ENCODE peak calls at places on chromosome 4, in ten cellular contexts. B is GM12865, J is PC-3, K is fibroblast of mammary gland, R is astrocyte, P is foreskin fibroblast, H is brain microvascular endothelial cell, L is tibial artery, E is MM.1S, X is choroid plexus epithelial cell. C is an unnamed sample.

GRCh38 chr4:23135792-23136645 is 443.3 kb downstream of the GBA3 start:
- DNase-seq in B (peak; percentile 57), J (peak; percentile 73), K (peak; percentile 42), R (peak; percentile 55), P (peak; percentile 9), H (peak; percentile 46), L (no peak), E (peak; percentile 49), X (peak; percentile 49), C (peak; percentile 45)

GRCh38 chr4:185708348-185708747 is 103.6 kb downstream of the SORBS2 start:
- DNase-seq in B (no peak), J (peak; percentile 58), K (peak; percentile 91), R (peak; percentile 85), P (no peak), H (no peak), L (no peak), E (no peak), X (peak; percentile 65), C (peak; percentile 76)

GRCh38 chr4:123954220-123954619 is 557.6 kb downstream of the SPRY1 start:
- DNase-seq in B (no peak), J (no peak), K (no peak), R (no peak), P (no peak), H (no peak), L (no peak), E (no peak), X (no peak), C (no peak)

GRCh38 chr4:48642421-48643144 is 137.5 kb downstream of the FRYL start:
- DNase-seq in B (no peak), J (no peak), K (peak; percentile 26), R (peak; percentile 51), P (no peak), H (no peak), L (no peak), E (no peak), X (peak; percentile 67), C (peak; percentile 72)

GRCh38 chr4:41644288-41644914 is 104.1 kb downstream of the PHOX2B start:
- DNase-seq in B (peak; percentile 3), J (no peak), K (peak; percentile 8), R (peak; percentile 41), P (peak; percentile 30), H (peak; percentile 14), L (peak; percentile 88), E (no peak), X (peak; percentile 61), C (peak; percentile 25)

GRCh38 chr4:36285784-36286480 is 4.5 kb downstream of the DTHD1 start:
- DNase-seq in B (peak; percentile 92), J (peak; percentile 67), K (no peak), R (no peak), P (no peak), H (no peak), L (no peak), E (peak; percentile 61), X (no peak), C (no peak)

GRCh38 chr4:99853993-99854392 is 37.4 kb downstream of the DAPP1 start:
- DNase-seq in B (no peak), J (no peak), K (no peak), R (no peak), P (no peak), H (no peak), L (no peak), E (no peak), X (no peak), C (no peak)

GRCh38 chr4:65665951-65666523 is 4.3 kb downstream of the EPHA5 start:
- DNase-seq in B (no peak), J (peak; percentile 71), K (peak; percentile 6), R (peak; percentile 59), P (no peak), H (no peak), L (no peak), E (no peak), X (no peak), C (no peak)

GRCh38 chr4:7530932-7531639 is 96.4 kb upstream of the PSAPL1 start:
- DNase-seq in B (no peak), J (no peak), K (no peak), R (no peak), P (no peak), H (no peak), L (no peak), E (no peak), X (no peak), C (no peak)

GRCh38 chr4:20890752-20891151 is 190.5 kb downstream of the PACRGL start:
- DNase-seq in B (no peak), J (no peak), K (peak; percentile 1), R (no peak), P (no peak), H (no peak), L (no peak), E (no peak), X (no peak), C (no peak)

GRCh38 chr4:184617611-184618196 is 31.5 kb downstream of the CASP3 start:
- DNase-seq in B (no peak), J (no peak), K (no peak), R (no peak), P (no peak), H (no peak), L (no peak), E (no peak), X (no peak), C (peak; percentile 84)

GRCh38 chr4:184620208-184620867 is 28.9 kb downstream of the CASP3 start:
- DNase-seq in B (no peak), J (no peak), K (no peak), R (no peak), P (no peak), H (no peak), L (no peak), E (no peak), X (no peak), C (no peak)

GRCh38 chr4:184613405-184613804 is 35.8 kb downstream of the CASP3 start:
- DNase-seq in B (no peak), J (no peak), K (no peak), R (no peak), P (no peak), H (no peak), L (no peak), E (no peak), X (no peak), C (no peak)

GRCh38 chr4:184614509-184614908 is 34.7 kb downstream of the CASP3 start:
- DNase-seq in B (no peak), J (no peak), K (no peak), R (no peak), P (no peak), H (no peak), L (no peak), E (no peak), X (no peak), C (no peak)

DNA sequence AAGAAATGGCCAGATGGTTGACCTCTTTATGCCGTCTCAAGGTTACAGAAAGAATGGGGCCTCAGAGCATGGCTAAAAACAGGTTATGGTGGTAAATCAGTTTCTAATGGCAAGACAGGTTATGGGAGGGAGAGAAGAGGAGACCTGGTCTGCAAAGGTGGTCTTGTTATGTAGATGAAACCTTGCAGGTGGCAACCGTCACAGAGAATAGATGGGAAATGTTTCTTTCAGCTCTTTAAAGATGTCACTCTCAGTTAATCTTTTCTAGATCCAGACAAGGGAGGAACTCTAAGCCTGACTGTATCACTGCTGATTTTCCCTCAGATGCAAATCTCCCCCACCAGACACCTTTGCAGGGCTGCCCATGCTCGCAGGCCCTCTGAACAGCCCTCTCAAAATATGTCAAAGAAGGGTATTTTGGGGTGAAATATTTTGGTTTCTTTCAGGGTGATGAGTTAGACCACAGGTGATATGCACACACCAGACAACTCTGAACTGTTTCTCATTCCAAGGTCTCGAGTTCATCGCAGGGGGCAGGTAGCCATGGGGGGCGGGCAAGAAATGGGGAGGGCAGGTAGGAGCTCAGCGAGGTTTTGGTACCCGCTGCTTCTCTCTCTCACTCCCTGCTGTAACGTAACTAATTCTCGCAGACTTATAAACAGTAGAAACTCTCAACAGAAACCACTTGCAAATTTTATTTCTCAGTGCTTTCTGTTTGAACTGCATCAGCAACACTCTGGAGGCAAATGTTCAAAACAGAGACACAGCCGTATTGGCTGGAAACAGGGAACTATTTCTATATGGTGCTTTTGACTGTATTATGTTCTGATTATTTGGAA is 32.4 kb downstream of the CASP3 start:
- DNase-seq in B (peak; percentile 75), J (no peak), K (no peak), R (no peak), P (no peak), H (no peak), L (no peak), E (peak; percentile 64), X (no peak), C (peak; percentile 6)
- H3K4me3 ChIP-seq in B (peak overlapping the region; percentile 38), J (no peak overlapping the region), K (no peak overlapping the region), R (no peak overlapping the region), P (no peak overlapping the region), H (no peak overlapping the region), L (no peak overlapping the region), E (peak overlapping the region; percentile 31), X (no peak overlapping the region), C (no peak overlapping the region)

GRCh38 chr4:81913427-81913878 is 441.7 kb upstream of the RASGEF1B start:
- DNase-seq in B (peak; percentile 71), J (peak; percentile 65), K (peak; percentile 41), R (no peak), P (no peak), H (peak; percentile 24), L (no peak), E (peak; percentile 42), X (peak; percentile 21), C (peak; percentile 32)
- TF ChIP-seq CTCF in B (peak; percentile 82), J (peak; percentile 73), K (peak; percentile 65), R (peak; percentile 35), P (peak; percentile 41), H (peak; percentile 69), L (peak; percentile 47), E (peak; percentile 64), X (peak; percentile 42), C (peak; percentile 55)

DNA sequence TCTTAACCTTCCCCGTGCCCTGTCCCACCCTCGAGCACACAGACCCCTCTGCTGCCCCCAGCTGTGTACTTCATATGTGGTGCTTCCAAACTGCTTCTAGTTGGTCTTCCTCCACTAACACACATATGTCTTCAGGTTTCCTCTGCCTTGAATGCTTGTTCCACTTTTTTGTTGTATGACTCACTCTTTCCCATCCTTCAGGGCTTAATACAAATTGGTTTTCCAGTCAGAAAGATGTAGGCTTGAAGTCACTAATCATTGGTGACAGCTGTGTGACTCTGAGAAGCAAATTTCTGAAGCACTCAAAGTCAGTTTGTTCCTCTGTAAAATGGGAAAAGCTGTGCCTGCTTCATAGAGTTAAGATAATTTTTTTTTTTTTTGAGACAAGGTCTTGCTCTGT is 30.7 kb downstream of the TRIM2 start:
- DNase-seq in B (no peak), J (peak; percentile 46), K (peak; percentile 80), R (peak; percentile 78), P (no peak), H (no peak), L (no peak), E (no peak), X (peak; percentile 45), C (peak; percentile 67)
- H3K4me3 ChIP-seq in B (no peak overlapping the region), J (peak overlapping the region; percentile 37), K (no peak overlapping the region), R (no peak overlapping the region), P (no peak overlapping the region), H (no peak overlapping the region), L (no peak overlapping the region), E (no peak overlapping the region), X (no peak overlapping the region), C (no peak overlapping the region)

DNA sequence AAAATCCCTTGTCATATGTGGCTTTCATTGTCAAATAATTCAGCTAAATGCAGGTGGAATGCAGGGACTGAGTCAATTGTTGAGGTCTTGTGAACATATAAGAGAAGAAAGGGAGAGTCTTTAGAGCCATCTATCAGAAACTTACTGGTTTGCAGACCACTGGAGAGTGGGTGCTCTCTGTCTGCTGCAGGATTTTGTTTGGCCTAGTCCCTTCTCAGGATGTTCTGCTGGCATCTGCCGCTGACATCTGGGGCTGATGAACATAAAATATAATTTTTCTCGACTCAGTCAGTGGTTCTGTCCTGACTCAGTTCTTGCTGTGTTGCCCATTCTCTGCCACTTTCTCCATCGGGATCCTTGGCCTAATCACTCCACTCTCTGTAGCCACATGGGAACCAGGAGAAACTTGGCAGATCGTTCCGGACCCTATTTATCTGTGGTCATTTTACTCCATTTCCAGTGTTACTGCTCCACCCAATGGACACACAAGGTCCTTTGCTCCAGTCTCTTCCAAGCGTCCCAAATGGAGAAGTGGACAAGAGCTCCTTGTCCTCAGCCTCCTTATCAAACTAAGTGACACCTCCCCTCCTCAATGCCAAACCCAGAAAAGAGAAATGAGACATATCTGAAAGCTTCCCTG is 436.2 kb downstream of the FAT4 start:
- DNase-seq in B (no peak), J (peak; percentile 62), K (peak; percentile 76), R (peak; percentile 25), P (peak; percentile 67), H (peak; percentile 65), L (no peak), E (no peak), X (peak; percentile 85), C (peak; percentile 76)
- TF ChIP-seq CTCF in B (no peak), J (peak; percentile 64), K (peak; percentile 44), R (peak; percentile 36), P (peak; percentile 40), H (peak; percentile 70), L (peak; percentile 13), E (no peak), X (peak; percentile 79), C (peak; percentile 45)

C was measured in fibroblast of the aortic adventitia.